ENCODE peak calls at places on chromosomes 13 and 19, in six cellular contexts. One of them, this sample, is unnamed.
A peak's percentile ranks its signal among the peaks of the same experiment; 100 is the strongest.

GRCh38 chr19:40598918-40599307 is 2.3 kb upstream of the LTBP4 start:
- DNase-seq in PC-9: no peak
- DNase-seq in transverse colon: no peak
- DNase-seq in left lobe of liver: no peak
- DNase-seq in Peyer's patch: no peak
- DNase-seq in mucosa of gallbladder: no peak
- DNase-seq in this sample: no peak

GRCh38 chr13:27962128-27962841 is 6.8 kb downstream of the CDX2 start:
- DNase-seq in PC-9: no peak
- DNase-seq in Peyer's patch: no peak
- DNase-seq in left lobe of liver: no peak
- DNase-seq in transverse colon: peak; percentile 65
- DNase-seq in mucosa of gallbladder: no peak
- DNase-seq in this sample: no peak

GRCh38 chr19:45815501-45816216 is 551 bp upstream of the RSPH6A start:
- DNase-seq in Peyer's patch: no peak
- DNase-seq in mucosa of gallbladder: no peak
- DNase-seq in transverse colon: no peak
- DNase-seq in left lobe of liver: no peak
- DNase-seq in PC-9: no peak
- DNase-seq in this sample: peak; percentile 54

GRCh38 chr19:46009530-46010510 is 13.0 kb downstream of the PGLYRP1 start:
- DNase-seq in PC-9: peak; percentile 61
- DNase-seq in left lobe of liver: peak; percentile 66
- DNase-seq in mucosa of gallbladder: peak; percentile 56
- DNase-seq in transverse colon: peak; percentile 69
- DNase-seq in Peyer's patch: peak; percentile 84
- DNase-seq in this sample: peak; percentile 52

GRCh38 chr13:107329991-107330390 is 762.1 kb upstream of the ARGLU1 start:
- DNase-seq in Peyer's patch: no peak
- DNase-seq in left lobe of liver: no peak
- DNase-seq in mucosa of gallbladder: no peak
- DNase-seq in PC-9: no peak
- DNase-seq in transverse colon: no peak
- DNase-seq in this sample: no peak

GRCh38 chr13:51849145-51850101 is 4.4 kb upstream of the TMEM272 start:
- DNase-seq in Peyer's patch: no peak
- DNase-seq in left lobe of liver: no peak
- DNase-seq in PC-9: peak; percentile 7
- DNase-seq in mucosa of gallbladder: no peak
- DNase-seq in transverse colon: no peak
- DNase-seq in this sample: peak; percentile 48

GRCh38 chr19:34733266-34733825 is 697 bp upstream of the ZNF181 start:
- DNase-seq in mucosa of gallbladder: no peak
- DNase-seq in transverse colon: no peak
- DNase-seq in PC-9: no peak
- DNase-seq in Peyer's patch: no peak
- DNase-seq in left lobe of liver: no peak
- DNase-seq in this sample: no peak

GRCh38 chr19:57465680-57466381 is 8.9 kb upstream of the VN1R1 start:
- DNase-seq in transverse colon: peak; percentile 17
- DNase-seq in mucosa of gallbladder: no peak
- DNase-seq in Peyer's patch: no peak
- DNase-seq in PC-9: peak; percentile 14
- DNase-seq in left lobe of liver: no peak
- DNase-seq in this sample: peak; percentile 42

GRCh38 chr19:12720851-12721655 is 2.7 kb downstream of the TNPO2 start:
- DNase-seq in PC-9: no peak
- DNase-seq in mucosa of gallbladder: no peak
- DNase-seq in transverse colon: peak; percentile 34
- DNase-seq in left lobe of liver: no peak
- DNase-seq in Peyer's patch: no peak
- DNase-seq in this sample: no peak

GRCh38 chr13:113629814-113630213 is 28.2 kb downstream of the ATP4B start:
- DNase-seq in PC-9: no peak
- DNase-seq in mucosa of gallbladder: no peak
- DNase-seq in left lobe of liver: no peak
- DNase-seq in Peyer's patch: no peak
- DNase-seq in transverse colon: no peak
- DNase-seq in this sample: no peak

GRCh38 chr19:34128558-34129250 is 43.6 kb upstream of the LSM14A start:
- DNase-seq in transverse colon: no peak
- DNase-seq in mucosa of gallbladder: no peak
- DNase-seq in Peyer's patch: no peak
- DNase-seq in PC-9: no peak
- DNase-seq in left lobe of liver: no peak
- DNase-seq in this sample: no peak

GRCh38 chr19:13717194-13717643 is 47.1 kb upstream of the MRI1 start:
- DNase-seq in left lobe of liver: no peak
- DNase-seq in PC-9: no peak
- DNase-seq in Peyer's patch: no peak
- DNase-seq in transverse colon: no peak
- DNase-seq in mucosa of gallbladder: no peak
- DNase-seq in this sample: no peak